ENCODE peak calls at places on chromosomes 12 and 14, in eight cellular contexts. Y is keratinocyte, O is mammary epithelial cell, L is MM.1S, R is fibroblast of lung, K is A673, U is endothelial cell of umbilical vein, S is GM23338. X is an unnamed sample. For H3K4me1, the result is how much of the 10 kb centered on the place peaks cover.

GRCh38 chr12:24055747-24056146 is 106.3 kb upstream of the SOX5 start:
- DNase-seq in U (no peak), Y (no peak), R (no peak), K (no peak), O (no peak), S (no peak), L (no peak), X (no peak)

GRCh38 chr14:68692216-68692615 is 100.7 kb downstream of the ZFP36L1 start:
- DNase-seq in L (no peak), Y (no peak), K (no peak), R (no peak), O (no peak), S (no peak), U (no peak), X (no peak)

GRCh38 chr12:48003226-48004038 is 844 bp downstream of the COL2A1 start:
- DNase-seq in R (no peak), L (no peak), U (peak), Y (no peak), S (peak), K (peak), O (peak), X (no peak)

GRCh38 chr12:124032265-124032886 is 59.4 kb downstream of the ZNF664 start:
- DNase-seq in S (peak), L (no peak), Y (no peak), O (peak), K (peak), U (peak), R (peak), X (peak)

GRCh38 chr12:28583771-28584261 is 393.6 kb downstream of the CCDC91 start:
- DNase-seq in S (peak), O (peak), Y (peak), U (no peak), L (no peak), R (peak), K (no peak), X (peak)

GRCh38 chr14:99261916-99262787 is 9.8 kb downstream of the BCL11B start:
- DNase-seq in L (no peak), K (peak), R (no peak), O (no peak), Y (no peak), S (peak), U (no peak), X (no peak)

GRCh38 chr12:125220404-125221273 is 155.4 kb downstream of the AACS start:
- DNase-seq in O (peak), U (no peak), L (no peak), K (peak), R (no peak), Y (no peak), S (no peak), X (no peak)

GRCh38 chr12:100174506-100174905 is 26.1 kb upstream of the ACTR6 start:
- DNase-seq in O (peak), Y (no peak), L (no peak), R (no peak), U (no peak), K (no peak), S (no peak), X (no peak)

GRCh38 chr14:105890474-105891220 is 364.3 kb downstream of the TMEM121 start:
- DNase-seq in U (no peak), Y (no peak), O (no peak), K (no peak), R (no peak), S (no peak), L (no peak), X (no peak)

GRCh38 chr12:112468041-112468440 is 49.3 kb downstream of the PTPN11 start:
- DNase-seq in S (no peak), R (no peak), Y (no peak), U (no peak), L (no peak), O (no peak), K (no peak), X (no peak)

GRCh38 chr14:92408186-92408585 is 85.2 kb downstream of the SLC24A4 start:
- DNase-seq in L (no peak), R (peak), O (peak), K (no peak), S (no peak), U (peak), Y (no peak), X (peak)

GRCh38 chr12:127479256-127479655 is 787.7 kb upstream of the TMEM132C start:
- DNase-seq in Y (no peak), O (no peak), U (no peak), K (peak), L (no peak), S (no peak), R (peak), X (no peak)

GRCh38 chr14:75044322-75044721 is 6.9 kb downstream of the MLH3 start:
- DNase-seq in L (no peak), K (peak), O (peak), S (no peak), Y (no peak), R (peak), U (peak), X (no peak)

GRCh38 chr14:23183479-23183878 is at the start of gene SLC7A8:
- DNase-seq in U (peak), K (peak), O (no peak), S (peak), R (no peak), Y (no peak), L (no peak), X (peak)

GRCh38 chr12:46964496-46965098 is 114.8 kb upstream of the PCED1B start:
- DNase-seq in S (peak), K (no peak), O (peak), Y (no peak), L (no peak), R (peak), U (peak), X (peak)

GRCh38 chr12:121810833-121811433 is 7.1 kb downstream of the SETD1B start:
- DNase-seq in O (no peak), K (no peak), R (no peak), S (no peak), L (no peak), Y (no peak), U (no peak), X (no peak)

GRCh38 chr14:100608586-100609330 is 21.5 kb upstream of the BEGAIN start:
- DNase-seq in U (no peak), O (no peak), S (no peak), Y (no peak), K (no peak), L (no peak), R (no peak), X (no peak)

GRCh38 chr12:72330291-72330690 is 58.1 kb downstream of the TRHDE start:
- DNase-seq in L (no peak), R (peak), O (no peak), Y (no peak), U (no peak), K (no peak), S (peak), X (peak)

GRCh38 chr12:47754126-47754525 is 4.6 kb downstream of the RAPGEF3 start:
- DNase-seq in O (peak), S (no peak), U (no peak), L (no peak), Y (no peak), K (no peak), R (no peak), X (no peak)

GRCh38 chr12:6960291-6961277 is 9.4 kb downstream of the PTPN6 start:
- DNase-seq in L (peak), K (no peak), Y (no peak), O (no peak), R (peak), U (no peak), S (no peak), X (no peak)

GRCh38 chr12:29519585-29520182 is 22.2 kb upstream of the OVCH1 start:
- DNase-seq in L (peak), K (peak), Y (peak), O (peak), S (peak), R (peak), U (peak), X (peak)

GRCh38 chr12:2754208-2754607 is 40.6 kb upstream of the FKBP4 start:
- DNase-seq in K (no peak), S (peak), L (no peak), O (no peak), Y (no peak), U (no peak), R (no peak), X (no peak)

GRCh38 chr14:106129274-106129673 is 602.9 kb downstream of the TMEM121 start:
- DNase-seq in S (no peak), U (no peak), R (no peak), L (no peak), K (peak), O (no peak), Y (no peak), X (no peak)

GRCh38 chr12:14828896-14829295 is 14.4 kb downstream of the ART4 start:
- DNase-seq in L (peak), U (peak), R (no peak), K (peak), Y (no peak), O (no peak), S (peak), X (no peak)

GRCh38 chr12:46265734-46266133 is 3.1 kb downstream of the SLC38A1 start:
- DNase-seq in R (no peak), S (no peak), K (no peak), L (no peak), O (no peak), Y (no peak), U (no peak), X (no peak)

GRCh38 chr12:45388545-45388944 is 172.7 kb downstream of the ANO6 start:
- DNase-seq in O (peak), Y (no peak), S (peak), L (no peak), R (peak), K (peak), U (peak), X (peak)

GRCh38 chr14:101953151-101953550 is 11.2 kb upstream of the DYNC1H1 start:
- DNase-seq in L (no peak), K (no peak), R (no peak), U (no peak), Y (no peak), S (no peak), O (no peak), X (no peak)

GRCh38 chr12:57461326-57461903 is 1.8 kb downstream of the GLI1 start:
- DNase-seq in S (peak), L (no peak), K (peak), Y (peak), U (peak), O (peak), R (peak), X (peak)

GRCh38 chr14:55580401-55581010 is 499 bp downstream of the KTN1 start:
- DNase-seq in U (peak), S (peak), O (peak), K (peak), Y (no peak), L (peak), R (no peak), X (peak)

GRCh38 chr12:47356129-47356622 is 276.4 kb upstream of the AMIGO2 start:
- DNase-seq in U (no peak), R (no peak), L (no peak), S (no peak), Y (no peak), O (no peak), K (no peak), X (no peak)

GRCh38 chr12:124391340-124392261 is 96.7 kb downstream of the RFLNA start:
- DNase-seq in U (peak), S (no peak), Y (no peak), R (peak), K (no peak), L (peak), O (no peak), X (no peak)

GRCh38 chr12:106894774-106895173 is 60.9 kb upstream of the TMEM263 start:
- DNase-seq in O (no peak), S (no peak), L (no peak), R (no peak), Y (no peak), U (no peak), K (no peak), X (no peak)

GRCh38 chr12:74051848-74052247 is 485.8 kb upstream of the ATXN7L3B start:
- DNase-seq in L (no peak), O (no peak), Y (no peak), K (no peak), R (no peak), S (peak), U (no peak), X (no peak)

GRCh38 chr12:5507536-5507935 is 75.6 kb downstream of the NTF3 start:
- DNase-seq in U (no peak), L (no peak), S (no peak), R (peak), K (no peak), O (no peak), Y (no peak), X (no peak)

GRCh38 chr14:96122496-96122895 is 82.1 kb upstream of the BDKRB2 start:
- DNase-seq in O (no peak), K (no peak), U (no peak), R (no peak), Y (no peak), L (no peak), S (no peak), X (no peak)

GRCh38 chr12:25806271-25806670 is 152.2 kb upstream of the RASSF8 start:
- DNase-seq in O (peak), U (no peak), K (no peak), R (peak), S (no peak), Y (no peak), L (peak), X (no peak)

GRCh38 chr12:21429994-21430393 is 7.5 kb upstream of the PYROXD1 start:
- DNase-seq in R (no peak), Y (no peak), K (peak), L (no peak), S (no peak), O (no peak), U (no peak), X (peak)

GRCh38 chr14:91606851-91607250 is 96.7 kb upstream of the PPP4R3A start:
- DNase-seq in R (no peak), U (no peak), L (no peak), S (no peak), K (no peak), Y (no peak), O (peak), X (no peak)

GRCh38 chr12:40946612-40947194 is 241.4 kb upstream of the PDZRN4 start:
- DNase-seq in R (peak), L (peak), O (no peak), Y (no peak), U (peak), K (peak), S (peak), X (peak)

GRCh38 chr12:112575559-112576067 is 156.9 kb downstream of the PTPN11 start:
- DNase-seq in O (no peak), R (no peak), K (no peak), Y (no peak), S (no peak), L (no peak), U (no peak), X (no peak)

GRCh38 chr12:132056320-132056719 is 87.8 kb downstream of the DDX51 start:
- DNase-seq in S (no peak), Y (no peak), L (no peak), R (no peak), K (no peak), O (no peak), U (no peak), X (no peak)
- H3K4me3 ChIP-seq in S (no peak), Y (no peak), L (no peak), R (no peak), K (no peak), O (no peak), U (no peak), X (no peak)

GRCh38 chr12:109999983-110000505 is 814 bp downstream of the ANKRD13A start:
- DNase-seq in K (peak), S (peak), Y (no peak), R (peak), U (peak), O (peak), L (no peak), X (peak)
- TF ChIP-seq EZH2 in K (no peak), S (peak), Y (no peak), R (no peak), U (no peak), O (no peak), L (no peak), X (no peak)

GRCh38 chr14:65100905-65101541 is 1.3 kb downstream of the MAX start:
- DNase-seq in O (peak), R (peak), Y (no peak), L (no peak), U (peak), S (no peak), K (no peak), X (no peak)
- H3K4me1 ChIP-seq in O (under half), R (under half), Y (under half), L (under half), U (under half), S (under half), K (under half), X (under half)

DNA sequence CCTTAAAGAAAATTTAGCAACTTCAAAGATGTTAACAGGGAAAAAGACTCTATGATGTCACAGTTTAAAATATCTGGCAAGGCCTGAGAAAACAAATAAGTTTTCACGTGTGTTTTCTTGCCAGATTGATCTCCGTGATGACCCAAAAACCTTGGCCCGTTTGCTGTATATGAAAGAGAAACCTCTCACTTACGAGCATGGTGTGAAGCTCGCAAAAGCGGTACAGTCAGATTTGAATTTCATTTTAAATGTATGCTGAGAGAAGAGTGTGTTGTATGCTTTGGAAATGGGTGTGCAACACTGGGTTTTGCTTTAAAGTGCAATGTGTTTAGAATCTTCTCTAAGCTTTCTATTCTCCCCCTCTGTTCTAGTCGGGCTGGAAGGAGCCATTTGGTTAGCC is 35.7 kb downstream of the GPHB5 start:
- DNase-seq in S (no peak), O (no peak), K (no peak), Y (no peak), R (no peak), L (no peak), U (no peak), X (no peak)
- H3K4me3 ChIP-seq in S (no peak), O (no peak), K (no peak), Y (no peak), R (peak), L (no peak), U (no peak), X (no peak)

DNA sequence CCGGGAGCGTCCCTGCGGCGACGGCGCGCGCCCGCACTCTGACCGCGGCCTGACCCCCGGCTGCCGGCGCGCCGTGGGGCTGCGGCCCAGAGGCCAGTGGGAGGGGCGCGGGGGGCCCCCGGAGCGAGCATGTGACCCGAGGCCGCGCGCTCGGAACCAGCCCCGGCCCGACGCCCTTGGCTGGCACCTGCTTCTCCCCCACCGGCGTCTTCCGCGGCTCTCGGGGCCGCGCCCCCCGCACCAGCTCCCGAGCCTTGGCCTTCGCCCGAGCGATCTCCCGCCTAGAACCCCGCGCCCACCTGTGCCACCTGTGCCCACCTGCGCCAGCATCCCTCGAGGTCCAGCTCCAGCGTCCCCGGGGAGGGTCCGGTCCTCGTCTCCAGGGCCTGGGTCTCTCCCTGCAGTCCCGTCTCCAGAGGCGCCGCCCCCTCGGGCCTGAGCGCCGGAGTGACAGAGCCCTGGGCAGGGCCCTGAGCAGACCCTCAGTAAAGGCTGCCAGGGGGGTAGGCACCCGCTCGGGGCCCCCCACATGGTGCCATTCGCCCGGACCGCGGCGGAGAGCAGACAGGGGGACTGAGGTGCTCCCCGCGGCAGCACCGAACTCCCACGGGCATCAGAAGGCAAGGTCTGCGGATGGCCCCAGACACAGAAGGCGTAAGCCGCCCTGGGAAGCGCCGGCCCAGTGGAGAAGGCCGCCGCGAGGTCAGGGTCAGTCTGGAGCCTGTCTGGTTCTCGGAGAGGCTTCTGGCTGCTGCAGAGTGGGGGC is 762 bp upstream of the PPP1R13B start:
- DNase-seq in Y (no peak), L (peak), R (no peak), U (no peak), O (no peak), K (no peak), S (peak), X (peak)
- TF ChIP-seq EZH2 in Y (no peak), L (no peak), R (no peak), U (no peak), O (no peak), K (no peak), S (no peak), X (no peak)

GRCh38 chr14:61077437-61077836 is 96.4 kb downstream of the SLC38A6 start:
- DNase-seq in K (no peak), S (no peak), Y (no peak), L (no peak), O (no peak), R (no peak), U (no peak), X (no peak)

GRCh38 chr14:61076531-61076930 is 95.5 kb downstream of the SLC38A6 start:
- DNase-seq in K (no peak), Y (no peak), S (no peak), U (no peak), O (no peak), L (no peak), R (peak), X (no peak)

GRCh38 chr14:61080591-61081010 is 99.6 kb downstream of the SLC38A6 start:
- DNase-seq in S (peak), O (no peak), R (peak), U (no peak), K (peak), L (no peak), Y (no peak), X (peak)

GRCh38 chr14:61074852-61075251 is 93.8 kb downstream of the SLC38A6 start:
- DNase-seq in O (no peak), Y (no peak), U (no peak), R (no peak), S (no peak), L (no peak), K (no peak), X (no peak)

DNA sequence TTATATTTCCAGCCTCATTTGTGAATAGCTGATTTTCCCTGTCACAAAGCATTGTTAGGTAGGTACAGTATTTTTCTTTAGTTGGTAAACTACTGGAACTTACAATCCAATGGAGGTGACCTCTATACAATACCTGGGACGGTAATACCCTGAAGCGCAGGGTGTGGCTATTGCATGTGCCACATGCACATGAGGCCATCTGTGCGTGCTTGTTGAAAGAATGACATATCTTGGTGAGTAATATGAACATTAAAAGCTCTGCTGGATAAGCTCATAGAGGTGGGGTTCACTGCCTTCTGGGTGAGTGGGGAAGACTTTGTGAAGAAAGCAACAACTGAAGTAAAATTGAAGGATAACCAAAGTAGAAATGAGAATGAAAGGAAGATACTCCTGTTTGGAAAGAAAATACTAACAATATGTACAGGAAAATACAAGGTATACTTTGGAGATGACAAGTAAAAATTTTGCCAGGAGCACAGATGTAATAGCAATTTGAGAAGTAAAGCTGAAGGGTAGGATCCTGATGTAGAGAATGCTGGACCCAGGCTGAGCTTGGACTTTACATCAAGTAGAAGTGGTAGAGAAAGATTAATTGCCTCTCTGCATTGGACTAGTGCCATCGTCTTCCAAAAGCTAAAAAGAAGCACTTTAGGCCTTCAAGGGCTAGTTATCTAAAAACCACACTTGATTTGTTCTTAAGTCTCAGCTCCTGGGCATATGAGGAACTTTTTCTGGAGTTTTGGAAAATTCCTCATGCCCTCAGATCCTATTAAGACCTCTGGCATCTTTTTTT is 97.1 kb downstream of the SLC38A6 start:
- DNase-seq in R (peak), L (no peak), O (peak), U (no peak), K (peak), Y (peak), S (no peak), X (no peak)
- H3K4me1 ChIP-seq in R (under half), L (under half), O (under half), U (under half), K (under half), Y (under half), S (under half), X (under half)

X was measured in hepatocyte.